ENCODE peak calls at places on chromosomes 4 and X, in ten cellular contexts. W, T, Y, G, U, H, V, O, Q and R are unnamed samples.

GRCh38 chr4:40967550-40967949 is 217.8 kb downstream of the NSUN7 start:
- DNase-seq in G (no peak), V (no peak), Y (no peak), H (no peak), U (no peak), W (no peak), T (no peak), O (no peak), Q (no peak), R (no peak)

GRCh38 chrX:74656079-74656745 is 41.8 kb upstream of the RLIM start:
- DNase-seq in Y (no peak), G (no peak), Q (no peak), V (no peak), O (no peak), W (no peak), T (no peak), H (no peak), U (no peak), R (no peak)

GRCh38 chrX:103413981-103414380 is 37.6 kb downstream of the BEX3 start:
- DNase-seq in H (no peak), U (no peak), G (no peak), O (no peak), V (no peak), T (no peak), Y (no peak), W (no peak), Q (no peak), R (no peak)

GRCh38 chr4:159071969-159072765 is 30.7 kb upstream of the RAPGEF2 start:
- DNase-seq in G (no peak), O (no peak), H (no peak), U (no peak), W (no peak), T (no peak), V (no peak), Q (no peak), Y (no peak), R (no peak)

GRCh38 chr4:158729716-158730559 is 6.7 kb upstream of the PPID start:
- DNase-seq in V (peak; percentile 53), Q (peak; percentile 77), H (peak; percentile 85), U (peak; percentile 18), O (peak; percentile 82), T (no peak), W (no peak), Y (peak; percentile 63), G (peak; percentile 59), R (peak; percentile 71)

GRCh38 chr4:110792036-110792435 is 169.2 kb upstream of the PITX2 start:
- DNase-seq in G (no peak), W (no peak), Y (no peak), O (no peak), T (no peak), V (no peak), H (no peak), U (no peak), Q (no peak), R (no peak)

GRCh38 chr4:38002451-38003071 is 42.4 kb downstream of the PTTG2 start:
- DNase-seq in H (no peak), U (no peak), T (no peak), Y (no peak), W (no peak), V (no peak), O (no peak), Q (no peak), G (no peak), R (no peak)

GRCh38 chr4:96228463-96228862 is 388.6 kb downstream of the PDHA2 start:
- DNase-seq in H (no peak), V (no peak), W (no peak), Y (no peak), U (no peak), O (no peak), G (no peak), Q (no peak), T (no peak), R (no peak)

GRCh38 chr4:148335133-148335532 is 107.1 kb downstream of the NR3C2 start:
- DNase-seq in W (no peak), G (no peak), U (no peak), Y (no peak), O (no peak), Q (no peak), V (no peak), H (no peak), T (no peak), R (no peak)

GRCh38 chrX:21929209-21929608 is 11.3 kb upstream of the SMS start:
- DNase-seq in V (no peak), T (no peak), U (no peak), H (no peak), O (no peak), Q (no peak), W (no peak), G (no peak), Y (no peak), R (no peak)

GRCh38 chr4:40305329-40306193 is 29.6 kb upstream of the CHRNA9 start:
- DNase-seq in G (peak; percentile 92), O (no peak), Q (no peak), Y (no peak), W (no peak), H (no peak), T (no peak), V (no peak), U (no peak), R (no peak)

GRCh38 chr4:158578476-158578875 is 56.8 kb downstream of the RXFP1 start:
- DNase-seq in Q (no peak), O (no peak), V (no peak), W (no peak), H (no peak), T (no peak), U (no peak), G (peak; percentile 14), Y (no peak), R (peak; percentile 7)

GRCh38 chrX:153901753-153902140 is 2.7 kb upstream of the AVPR2 start:
- DNase-seq in Q (no peak), O (no peak), G (no peak), T (no peak), U (no peak), V (no peak), W (no peak), H (no peak), Y (no peak), R (peak; percentile 47)

GRCh38 chrX:108020631-108021030 is 24.2 kb upstream of the VSIG1 start:
- DNase-seq in Y (no peak), T (no peak), V (peak; percentile 28), O (no peak), W (no peak), Q (no peak), G (peak; percentile 26), H (no peak), U (no peak), R (peak; percentile 1)

GRCh38 chr4:90845777-90846176 is 718.6 kb downstream of the CCSER1 start:
- DNase-seq in G (peak; percentile 27), W (no peak), U (no peak), Y (no peak), T (no peak), O (no peak), V (no peak), Q (no peak), H (no peak), R (no peak)

GRCh38 chr4:168097161-168097560 is 4.8 kb downstream of the ANXA10 start:
- DNase-seq in Y (no peak), V (no peak), Q (no peak), G (no peak), U (no peak), W (no peak), O (no peak), H (no peak), T (no peak), R (no peak)

GRCh38 chr4:184896868-184897715 is 71.3 kb upstream of the ACSL1 start:
- DNase-seq in T (peak; percentile 91), V (no peak), O (no peak), Y (no peak), U (no peak), G (no peak), W (no peak), Q (no peak), H (peak; percentile 14), R (no peak)

GRCh38 chr4:75254745-75255144 is 259.5 kb downstream of the RCHY1 start:
- DNase-seq in V (no peak), Q (no peak), W (no peak), U (no peak), H (no peak), Y (no peak), O (no peak), G (no peak), T (no peak), R (no peak)

GRCh38 chr4:94714360-94714759 is 43.4 kb upstream of the BMPR1B start:
- DNase-seq in W (no peak), U (no peak), T (no peak), Y (no peak), V (no peak), G (no peak), O (no peak), Q (no peak), H (no peak), R (no peak)

GRCh38 chr4:3196670-3197359 is 52.1 kb upstream of the MSANTD1 start:
- DNase-seq in O (no peak), Q (peak; percentile 1), Y (no peak), W (no peak), U (no peak), T (no peak), G (no peak), H (no peak), V (peak; percentile 23), R (no peak)

GRCh38 chrX:7201481-7201880 is 53.5 kb upstream of the PUDP start:
- DNase-seq in Y (no peak), T (no peak), O (no peak), H (no peak), U (no peak), W (no peak), G (no peak), Q (no peak), V (no peak), R (no peak)

GRCh38 chr4:158807696-158808095 is 38.9 kb downstream of the FNIP2 start:
- DNase-seq in V (no peak), H (no peak), W (no peak), U (no peak), G (no peak), T (no peak), Q (no peak), Y (no peak), O (no peak), R (no peak)

GRCh38 chr4:40848251-40848650 is 98.5 kb downstream of the NSUN7 start:
- DNase-seq in G (no peak), O (no peak), Q (no peak), T (no peak), H (no peak), V (no peak), W (no peak), U (no peak), Y (no peak), R (no peak)

GRCh38 chrX:11953615-11954014 is 184.7 kb upstream of the FRMPD4 start:
- DNase-seq in Y (peak; percentile 84), Q (no peak), U (no peak), O (no peak), V (no peak), H (no peak), W (no peak), G (no peak), T (no peak), R (no peak)

GRCh38 chrX:29231800-29232199 is 644.6 kb downstream of the IL1RAPL1 start:
- DNase-seq in O (no peak), W (no peak), Y (no peak), U (no peak), H (peak; percentile 25), T (no peak), Q (no peak), G (no peak), V (no peak), R (peak; percentile 3)

GRCh38 chr4:88866862-88867550 is 169.4 kb upstream of the NAP1L5 start:
- DNase-seq in U (no peak), H (no peak), O (no peak), W (no peak), Y (no peak), Q (no peak), G (peak; percentile 63), T (no peak), V (no peak), R (no peak)

GRCh38 chrX:56782791-56783449 is 53.9 kb downstream of the NBDY start:
- DNase-seq in G (no peak), V (no peak), U (no peak), Y (no peak), W (no peak), H (no peak), O (no peak), T (no peak), Q (peak; percentile 63), R (no peak)